ENCODE peak calls at places on chromosomes 12 and 14, in five cellular contexts. S is mucosa of descending colon, W is PC-3, V is AG04450, B is omental fat pad. I is an unnamed sample.

GRCh38 chr12:111182391-111182790 is 186.5 kb downstream of the PHETA1 start:
- DNase-seq in S (no peak), W (no peak), V (no peak), B (no peak), I (no peak)

GRCh38 chr12:79887912-79888311 is 47.0 kb downstream of the PPP1R12A start:
- DNase-seq in S (no peak), W (no peak), V (no peak), B (no peak), I (no peak)

GRCh38 chr12:89603678-89604077 is 77.8 kb upstream of the POC1B start:
- DNase-seq in S (no peak), W (no peak), V (no peak), B (no peak), I (no peak)

GRCh38 chr14:99654235-99655000 is 9.5 kb downstream of the HHIPL1 start:
- DNase-seq in S (peak), W (no peak), V (peak), B (no peak), I (peak)

GRCh38 chr12:30694971-30695326 is 720 bp downstream of the IPO8 start:
- DNase-seq in S (peak), W (peak), V (no peak), B (no peak), I (peak)

GRCh38 chr12:58640314-58640713 is 280.0 kb downstream of the LRIG3 start:
- DNase-seq in S (no peak), W (peak), V (no peak), B (no peak), I (no peak)

GRCh38 chr12:65248656-65249633 is 29.5 kb upstream of the MSRB3 start:
- DNase-seq in S (no peak), W (peak), V (no peak), B (no peak), I (peak)

GRCh38 chr12:104426926-104427546 is 29.7 kb upstream of the CHST11 start:
- DNase-seq in S (no peak), W (peak), V (peak), B (no peak), I (peak)

GRCh38 chr12:113409462-113410124 is 5.9 kb upstream of the SDS start:
- DNase-seq in S (no peak), W (no peak), V (no peak), B (no peak), I (no peak)

GRCh38 chr12:3931206-3931605 is 58.0 kb upstream of the PARP11 start:
- DNase-seq in S (no peak), W (no peak), V (no peak), B (no peak), I (no peak)

GRCh38 chr12:71686658-71687025 is 760 bp downstream of the TMEM19 start:
- DNase-seq in S (no peak), W (peak), V (no peak), B (no peak), I (peak)

GRCh38 chr14:70801836-70802235 is 7.5 kb downstream of the MAP3K9 start:
- DNase-seq in S (no peak), W (peak), V (no peak), B (no peak), I (no peak)

GRCh38 chr12:113228394-113229028 is 7.2 kb downstream of the TPCN1 start:
- DNase-seq in S (peak), W (no peak), V (no peak), B (no peak), I (no peak)

GRCh38 chr12:105214670-105215375 is 21.2 kb downstream of the APPL2 start:
- DNase-seq in S (peak), W (peak), V (no peak), B (no peak), I (no peak)

GRCh38 chr14:105251920-105252319 is 3.6 kb downstream of the BTBD6 start:
- DNase-seq in S (no peak), W (no peak), V (no peak), B (no peak), I (no peak)

GRCh38 chr14:71165650-71166049 is 258.4 kb downstream of the PCNX1 start:
- DNase-seq in S (peak), W (no peak), V (no peak), B (no peak), I (no peak)

GRCh38 chr12:5884285-5884684 is 60.8 kb downstream of the ANO2 start:
- DNase-seq in S (no peak), W (no peak), V (no peak), B (no peak), I (no peak)

GRCh38 chr12:5884846-5885245 is 60.2 kb downstream of the ANO2 start:
- DNase-seq in S (no peak), W (no peak), V (no peak), B (no peak), I (no peak)

GRCh38 chr12:5888816-5889315 is 56.2 kb downstream of the ANO2 start:
- DNase-seq in S (no peak), W (no peak), V (no peak), B (no peak), I (no peak)

GRCh38 chr12:5887758-5888157 is 57.3 kb downstream of the ANO2 start:
- DNase-seq in S (no peak), W (no peak), V (no peak), B (no peak), I (no peak)

DNA sequence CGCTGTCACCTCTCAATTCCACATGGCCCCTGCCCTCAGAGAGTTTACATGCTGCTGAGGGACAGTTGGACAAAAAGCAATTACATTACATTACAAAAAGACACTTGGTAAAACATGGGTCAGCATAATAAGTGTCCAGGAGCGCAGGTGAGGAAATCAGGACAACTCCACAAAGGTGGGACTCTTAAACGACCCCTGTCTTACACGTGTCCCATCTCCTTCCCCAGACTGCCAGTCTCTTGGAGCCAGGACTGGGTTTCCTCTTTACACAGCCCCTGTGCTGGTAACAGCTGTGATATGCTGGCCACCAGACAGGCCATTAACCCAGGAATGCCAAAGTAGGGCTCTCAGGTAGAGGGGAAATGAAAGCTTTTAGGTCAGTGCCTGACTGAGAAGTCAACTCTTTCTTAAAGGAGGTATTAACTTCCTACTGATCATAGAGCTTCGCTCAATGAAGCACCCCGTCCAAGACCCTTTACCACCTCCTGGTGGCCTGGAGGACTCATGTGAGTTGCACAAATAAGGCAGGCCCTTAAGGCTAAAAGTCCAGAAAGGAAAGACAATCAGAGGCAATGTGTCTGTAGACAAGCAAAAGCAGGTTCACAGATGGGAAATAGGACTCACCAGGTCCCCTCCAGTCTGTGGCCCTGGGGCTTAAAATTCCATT is 55.5 kb downstream of the ANO2 start:
- DNase-seq in S (no peak), W (peak), V (no peak), B (no peak), I (no peak)
- TF ChIP-seq CTCF in S (no peak), W (peak), V (no peak), B (no peak), I (no peak)

DNA sequence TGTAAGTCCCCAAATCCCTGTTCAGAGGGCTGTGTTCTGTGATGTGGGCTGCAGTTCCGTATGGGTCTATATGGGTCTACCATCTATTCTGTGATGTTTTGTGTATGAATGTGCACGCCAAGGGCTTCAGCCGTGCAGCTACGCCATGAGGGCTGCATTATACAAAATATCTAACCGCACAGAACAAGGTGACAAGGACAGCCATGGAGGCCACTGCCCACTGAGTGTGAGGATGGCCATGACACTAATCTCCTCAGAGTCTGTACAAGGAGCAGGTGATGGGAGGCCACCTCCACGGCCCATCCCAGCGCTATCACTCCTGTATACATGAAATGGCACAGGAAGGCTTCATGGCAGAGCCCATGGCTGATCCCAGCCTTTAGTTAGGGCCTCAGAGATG is 102.0 kb downstream of the DICER1 start:
- DNase-seq in S (no peak), W (no peak), V (no peak), B (no peak), I (no peak)
- TF ChIP-seq CTCF in S (no peak), W (no peak), V (no peak), B (no peak), I (no peak)

DNA sequence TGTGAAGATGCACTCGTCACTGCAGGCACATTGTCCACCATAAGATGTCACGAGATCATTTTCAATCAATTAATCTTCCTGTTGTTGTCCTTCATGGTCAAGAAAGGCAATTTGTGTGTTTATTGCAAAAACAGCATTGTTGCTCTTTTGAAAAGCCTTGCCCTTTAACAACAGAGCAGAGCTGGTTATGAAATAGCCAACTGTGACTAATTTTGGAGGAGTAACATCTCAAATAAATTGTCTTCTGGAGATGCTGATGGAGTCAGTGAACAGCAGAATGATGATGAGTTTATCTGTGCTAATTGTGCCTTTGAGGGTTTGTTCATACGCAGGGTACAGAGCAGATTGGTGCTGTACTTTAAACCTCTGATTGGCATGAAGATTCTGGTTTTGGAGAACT is 88.3 kb upstream of the E2F7 start:
- DNase-seq in S (no peak), W (no peak), V (no peak), B (no peak), I (peak)
- TF ChIP-seq CTCF in S (no peak), W (no peak), V (no peak), B (no peak), I (no peak)

DNA sequence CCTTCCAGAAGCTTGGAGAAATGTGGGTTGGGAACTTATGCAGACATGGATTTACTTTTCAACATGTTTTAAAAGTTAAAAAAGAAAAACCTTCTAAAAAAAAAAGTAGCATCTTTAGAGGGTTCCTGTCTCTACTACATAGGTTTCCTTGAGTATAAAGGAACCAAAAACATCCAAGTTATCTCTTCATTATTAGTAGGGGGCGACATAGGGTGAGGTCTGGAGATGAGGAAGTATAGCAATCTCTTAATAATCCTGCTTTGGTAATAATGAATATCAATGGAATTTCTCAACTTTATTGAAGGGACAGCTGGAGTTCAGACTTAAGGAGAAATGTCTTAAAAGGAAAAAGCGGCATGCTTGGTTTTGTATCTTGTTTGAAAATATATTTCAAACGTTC is 6.5 kb upstream of the PLXNC1 start:
- DNase-seq in S (no peak), W (no peak), V (no peak), B (no peak), I (no peak)
- TF ChIP-seq CTCF in S (no peak), W (no peak), V (no peak), B (no peak), I (no peak)

DNA sequence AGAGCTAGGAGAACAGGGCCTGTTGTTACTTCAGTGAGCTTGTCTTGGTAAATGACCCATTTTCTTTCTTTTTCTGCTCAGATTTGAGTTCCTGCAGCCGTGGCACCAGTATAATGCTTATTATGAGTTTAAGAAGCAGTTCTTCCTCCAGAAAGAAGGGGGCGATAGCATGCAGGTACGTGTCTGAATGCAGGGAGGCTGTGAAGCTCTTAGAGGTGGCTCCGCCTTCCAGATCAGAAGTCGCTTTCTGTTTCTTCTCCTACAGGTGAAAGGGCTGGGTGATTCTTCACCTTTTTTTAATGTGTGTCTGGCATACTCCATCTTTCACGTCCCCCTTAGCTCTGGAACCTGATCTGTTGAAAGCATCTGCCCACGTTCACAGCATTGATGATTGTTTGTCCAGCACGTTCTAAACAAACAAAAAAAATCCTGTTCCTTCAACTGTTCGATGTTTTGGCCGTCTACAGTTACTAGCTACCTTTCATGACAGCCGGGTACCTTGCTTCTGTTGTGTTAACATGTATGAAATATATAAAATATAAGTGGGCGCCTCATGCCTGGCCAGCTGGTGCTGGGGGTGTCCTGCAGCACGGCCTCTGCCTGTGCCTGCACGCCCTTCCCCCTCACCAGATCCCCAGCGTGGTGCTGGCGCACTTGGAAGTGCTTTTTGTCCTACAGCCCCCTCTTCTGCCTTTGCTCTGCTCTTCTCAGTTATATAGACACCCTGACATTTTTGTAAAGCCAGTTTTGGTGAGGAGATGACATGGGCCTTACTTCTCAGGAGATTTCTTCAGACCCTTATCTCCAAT is 44.6 kb downstream of the SFSWAP start:
- DNase-seq in S (no peak), W (peak), V (no peak), B (no peak), I (peak)
- TF ChIP-seq CTCF in S (no peak), W (peak), V (peak), B (no peak), I (peak)

GRCh38 chr14:64190974-64191502 is 103.1 kb downstream of the ESR2 start:
- DNase-seq in S (no peak), W (no peak), V (no peak), B (no peak), I (peak)
- TF ChIP-seq CTCF in S (no peak), W (no peak), V (no peak), B (no peak), I (no peak)

DNA sequence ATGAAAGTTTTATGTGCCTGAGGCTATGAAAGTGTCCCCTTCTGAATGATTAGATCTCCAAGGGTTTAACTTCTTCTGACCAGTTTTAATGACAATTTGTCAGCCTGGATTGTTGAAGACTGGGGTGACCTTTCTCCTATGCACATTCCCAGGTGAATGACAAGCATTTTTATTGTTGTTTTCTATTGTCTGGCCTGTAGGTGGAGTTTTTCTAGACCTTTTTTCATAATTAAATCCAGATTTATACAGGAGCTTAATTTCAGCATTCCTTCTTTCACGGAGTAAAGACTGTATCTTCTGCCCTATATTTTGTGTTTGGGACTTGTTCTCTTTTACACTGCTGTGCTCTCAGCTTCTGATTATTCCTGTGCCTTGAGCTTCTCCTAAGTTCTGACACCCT is 125.0 kb upstream of the FAR2 start:
- DNase-seq in S (no peak), W (peak), V (no peak), B (no peak), I (peak)
- TF ChIP-seq CTCF in S (no peak), W (peak), V (peak), B (no peak), I (peak)

DNA sequence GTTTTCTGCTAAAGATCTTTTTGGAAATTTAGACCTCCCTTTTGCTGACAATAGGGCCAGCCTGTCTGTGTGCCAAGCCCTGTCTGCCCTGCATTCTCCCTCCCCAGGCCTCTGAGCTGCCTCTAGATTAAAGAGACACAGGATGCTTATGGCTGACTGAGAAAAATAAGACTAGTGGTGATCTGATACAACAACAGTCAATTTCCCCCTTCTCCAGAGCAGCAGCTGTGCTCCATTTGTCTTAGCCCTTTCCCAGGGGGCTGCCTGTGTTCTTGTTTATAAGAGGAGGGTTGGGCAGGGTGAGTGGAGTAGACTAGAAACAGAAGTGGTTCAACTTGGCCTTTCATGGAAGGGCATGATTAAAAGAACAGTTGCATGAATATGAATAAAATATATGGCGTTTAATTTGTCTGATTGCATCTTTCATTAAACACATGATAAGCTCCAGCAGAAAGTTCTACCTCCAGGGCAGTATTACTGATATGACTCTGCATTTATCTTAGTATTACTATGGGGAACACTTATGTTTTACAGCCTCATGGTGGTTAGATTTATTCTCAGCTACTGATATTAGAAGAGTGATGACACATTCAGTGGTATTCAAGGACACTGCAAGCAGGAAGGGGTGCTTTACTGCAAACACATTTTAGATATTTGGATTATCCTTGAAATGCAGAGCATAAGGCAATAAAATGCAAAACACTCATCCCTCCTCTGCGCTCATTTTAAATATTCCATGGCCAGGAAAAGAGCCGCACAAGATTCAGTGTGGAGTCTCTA is 150.1 kb upstream of the CLEC14A start:
- DNase-seq in S (no peak), W (peak), V (no peak), B (no peak), I (peak)
- TF ChIP-seq CTCF in S (no peak), W (no peak), V (peak), B (no peak), I (peak)

GRCh38 chr12:122421815-122422737 is at the start of gene CLIP1:
- DNase-seq in S (peak), W (peak), V (no peak), B (no peak), I (peak)
- TF ChIP-seq CTCF in S (peak), W (peak), V (peak), B (no peak), I (peak)